ENCODE peak calls at places on chromosomes 4 and X, in seven cellular contexts. S, J, C, B, W, H and Z are unnamed samples.

GRCh38 chrX:46311581-46312120 is 233.6 kb downstream of the ZNF674 start:
- DNase-seq in S (no peak), J (no peak), C (no peak), B (no peak), W (no peak), H (no peak), Z (no peak)

GRCh38 chrX:10795721-10796120 is 175.3 kb upstream of the MID1 start:
- DNase-seq in S (no peak), J (no peak), C (no peak), B (peak), W (no peak), H (peak), Z (no peak)

GRCh38 chrX:78527818-78528217 is 131.3 kb downstream of the RTL3 start:
- DNase-seq in S (no peak), J (no peak), C (no peak), B (no peak), W (no peak), H (no peak), Z (no peak)

GRCh38 chrX:46327229-46328081 is 217.8 kb downstream of the ZNF674 start:
- DNase-seq in S (peak), J (no peak), C (no peak), B (peak), W (no peak), H (peak), Z (no peak)

GRCh38 chr4:2256156-2256731 is 5.7 kb downstream of the MXD4 start:
- DNase-seq in S (no peak), J (no peak), C (peak), B (peak), W (no peak), H (no peak), Z (no peak)

GRCh38 chr4:117654064-117654463 is 380.2 kb upstream of the NDST3 start:
- DNase-seq in S (no peak), J (no peak), C (no peak), B (no peak), W (no peak), H (no peak), Z (no peak)

GRCh38 chrX:15947648-15948317 is 93.2 kb upstream of the AP1S2 start:
- DNase-seq in S (peak), J (no peak), C (peak), B (no peak), W (peak), H (peak), Z (no peak)

GRCh38 chr4:127832585-127832984 is 48.1 kb upstream of the PLK4 start:
- DNase-seq in S (no peak), J (no peak), C (no peak), B (no peak), W (no peak), H (no peak), Z (no peak)

DNA sequence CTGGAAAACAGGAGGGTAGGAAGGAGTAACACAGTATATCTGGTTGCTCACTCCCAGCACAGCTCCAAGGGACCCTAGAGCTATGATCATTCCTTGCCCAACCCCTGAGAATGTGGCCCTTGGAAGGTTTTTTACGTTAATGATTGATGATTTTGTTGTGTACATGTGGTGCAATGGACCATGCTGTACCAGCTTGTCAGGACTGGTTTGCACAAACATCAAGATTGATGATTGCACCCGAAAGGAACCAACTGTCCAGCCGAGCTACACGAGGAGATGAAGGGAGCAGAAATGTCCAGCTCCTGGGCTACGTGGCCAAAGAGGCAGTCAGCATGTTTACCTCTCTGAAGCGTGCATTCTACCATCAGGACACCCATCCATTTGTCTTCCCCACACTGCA is 83.2 kb upstream of the USP9X start:
- DNase-seq in S (peak), J (no peak), C (no peak), B (no peak), W (no peak), H (no peak), Z (no peak)
- H3K4me3 ChIP-seq in S (no peak), J (no peak), C (no peak), B (no peak), W (no peak), H (no peak), Z (no peak)

DNA sequence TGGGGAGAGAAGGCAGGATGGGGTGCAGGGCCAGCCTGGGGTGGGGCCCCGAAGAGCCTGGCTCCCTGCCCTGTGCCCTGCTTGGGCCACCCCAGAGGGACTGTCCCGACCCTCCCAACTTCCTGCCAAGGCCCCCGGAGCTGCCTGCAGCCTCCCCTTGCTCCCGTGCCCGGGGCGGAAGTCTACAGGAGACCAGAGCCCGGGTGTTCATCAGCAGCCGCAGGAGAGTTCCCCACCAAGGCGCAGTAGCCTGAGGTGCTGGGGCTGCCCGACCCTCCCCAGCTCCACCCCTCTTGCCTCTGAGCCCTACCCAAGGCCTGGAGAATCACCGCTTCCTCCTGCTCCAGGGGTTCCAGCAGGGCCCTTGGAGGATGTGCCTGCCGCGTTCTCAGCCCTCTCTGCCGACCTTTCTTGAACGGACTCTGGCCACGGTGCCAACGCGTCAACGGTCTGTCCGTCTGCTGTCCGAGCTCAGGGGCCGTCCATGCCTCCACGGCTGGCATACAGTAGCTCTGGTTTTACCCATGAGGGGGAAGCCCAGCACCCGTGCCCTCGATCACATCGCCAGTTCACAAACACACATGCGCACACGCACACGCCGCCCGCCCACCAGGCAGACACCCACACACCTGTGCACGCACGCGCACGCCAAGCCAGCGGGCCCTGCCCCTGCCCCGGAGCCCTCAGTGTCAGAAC is 36.0 kb upstream of the SPON2 start:
- DNase-seq in S (no peak), J (no peak), C (no peak), B (no peak), W (no peak), H (peak), Z (no peak)
- H3K4me3 ChIP-seq in S (no peak), J (no peak), C (peak), B (no peak), W (no peak), H (no peak), Z (no peak)

DNA sequence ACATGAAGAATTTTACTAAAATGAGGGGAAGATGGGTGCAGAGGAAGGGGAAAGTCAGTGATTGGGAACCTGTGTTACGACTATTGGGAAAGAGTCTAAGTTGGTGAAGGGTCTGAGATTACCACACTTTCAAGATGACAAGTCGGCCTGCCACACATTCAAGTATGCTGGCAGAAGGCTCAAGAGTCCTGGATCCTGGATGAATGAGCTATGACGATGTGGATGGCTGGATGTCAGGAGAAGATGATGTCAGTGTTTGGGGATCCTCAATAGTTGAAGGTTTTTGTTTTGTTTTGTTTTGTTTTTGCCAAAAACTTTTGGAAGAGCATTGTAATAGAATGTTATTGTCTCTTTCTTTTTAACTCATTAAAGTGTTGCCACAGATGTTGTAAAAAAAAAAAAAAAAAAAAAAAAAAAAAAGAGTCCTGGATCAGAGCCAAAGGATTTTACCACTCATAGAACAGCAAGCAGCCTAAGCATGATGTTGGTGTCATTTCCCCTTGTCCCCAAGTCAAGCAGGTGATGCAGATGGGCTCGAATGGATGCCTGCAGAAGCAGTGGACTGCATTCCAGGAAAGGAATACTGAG is 120.6 kb downstream of the REELD1 start:
- DNase-seq in S (no peak), J (peak), C (no peak), B (no peak), W (no peak), H (no peak), Z (no peak)
- H3K4me3 ChIP-seq in S (no peak), J (no peak), C (no peak), B (no peak), W (no peak), H (no peak), Z (no peak)

GRCh38 chrX:116239944-116240391 is 69.4 kb downstream of the AGTR2 start:
- DNase-seq in S (peak), J (no peak), C (no peak), B (peak), W (no peak), H (peak), Z (no peak)
- H3K4me3 ChIP-seq in S (peak), J (no peak), C (no peak), B (no peak), W (no peak), H (no peak), Z (no peak)

GRCh38 chr4:154417358-154417673 is 74.3 kb downstream of the DCHS2 start:
- DNase-seq in S (no peak), J (no peak), C (no peak), B (no peak), W (no peak), H (no peak), Z (no peak)
- H3K4me3 ChIP-seq in S (no peak), J (no peak), C (peak), B (no peak), W (no peak), H (no peak), Z (no peak)

GRCh38 chr4:77761595-77761994 is 57.6 kb downstream of the CNOT6L start:
- DNase-seq in S (no peak), J (no peak), C (no peak), B (no peak), W (no peak), H (no peak), Z (no peak)
- H3K4me3 ChIP-seq in S (no peak), J (no peak), C (no peak), B (no peak), W (no peak), H (no peak), Z (no peak)

GRCh38 chr4:5048721-5049120 is 2.6 kb upstream of the STK32B start:
- DNase-seq in S (no peak), J (no peak), C (no peak), B (no peak), W (no peak), H (no peak), Z (no peak)

GRCh38 chr4:5051210-5051691 is at the start of gene STK32B:
- DNase-seq in S (peak), J (no peak), C (peak), B (peak), W (peak), H (peak), Z (no peak)

GRCh38 chr4:5051692-5052423 is 578 bp downstream of the STK32B start:
- DNase-seq in S (no peak), J (no peak), C (no peak), B (no peak), W (peak), H (no peak), Z (no peak)

GRCh38 chr4:5052424-5052702 is 1.1 kb downstream of the STK32B start:
- DNase-seq in S (no peak), J (no peak), C (no peak), B (no peak), W (no peak), H (no peak), Z (no peak)

DNA sequence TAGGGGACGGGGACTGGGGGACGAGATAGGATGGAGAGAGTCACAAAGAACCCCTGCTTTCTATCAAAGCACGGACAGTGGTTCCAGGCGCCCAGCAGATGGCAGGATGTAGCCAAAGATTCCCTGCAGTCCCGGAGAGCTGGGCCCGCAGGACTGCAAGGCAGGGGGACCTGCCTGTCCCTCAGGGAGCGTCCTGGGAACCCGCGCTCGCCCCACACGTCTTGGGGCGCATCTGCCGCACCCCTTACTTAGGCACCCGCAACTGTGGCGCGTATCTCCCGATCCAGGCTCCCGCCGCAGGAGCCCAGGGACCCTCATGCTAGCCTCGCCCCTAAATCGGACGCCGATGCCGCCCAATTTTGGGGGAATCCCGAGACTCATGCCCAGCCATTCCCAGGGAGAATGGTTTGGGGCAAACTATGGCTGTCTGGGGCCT is 742 bp upstream of the STK32B start:
- DNase-seq in S (peak), J (peak), C (peak), B (peak), W (peak), H (peak), Z (no peak)
- H3K4me3 ChIP-seq in S (peak), J (peak), C (peak), B (no peak), W (peak), H (peak), Z (no peak)

DNA sequence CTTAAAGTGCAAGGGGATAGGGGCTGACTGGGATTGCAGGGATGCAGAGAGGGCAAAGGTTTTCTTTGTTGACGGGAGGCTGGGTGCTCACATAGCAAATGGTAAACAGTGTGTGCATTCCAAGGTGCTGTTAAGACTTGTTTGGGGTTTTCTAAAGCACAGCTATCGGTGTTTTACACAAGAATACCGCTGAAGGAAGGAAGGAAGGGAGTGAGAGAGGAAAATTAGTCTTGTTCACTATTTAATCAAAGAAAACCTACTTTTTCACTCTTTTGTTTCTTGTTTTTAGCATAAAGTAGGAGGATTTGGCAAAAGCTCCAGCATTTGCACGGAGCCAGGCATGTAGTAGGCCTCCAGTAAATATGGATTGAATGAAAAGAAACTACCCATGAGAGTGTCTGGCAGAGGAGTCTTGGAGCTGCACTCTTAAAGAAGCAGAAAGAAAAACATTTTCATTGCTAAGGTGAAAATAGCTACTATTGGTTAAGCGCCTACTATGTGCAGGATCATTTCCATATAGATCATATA is 99.7 kb downstream of the FIP1L1 start:
- DNase-seq in S (peak), J (no peak), C (no peak), B (no peak), W (peak), H (peak), Z (no peak)
- H3K4me3 ChIP-seq in S (peak), J (no peak), C (no peak), B (no peak), W (no peak), H (no peak), Z (no peak)